ENCODE peak calls at places on chromosomes 11 and 22, in eight cellular contexts. L is endodermal cell; D is Panc1; A is IMR-90; H is heart right ventricle; G is keratinocyte; T is CD8-positive, alpha-beta T cell; S is breast epithelium. N is an unnamed sample.

GRCh38 chr11:27209562-27210005 is 153.4 kb downstream of the CCDC34 start:
- DNase-seq in L (peak; percentile 56), D (peak; percentile 69), A (peak; percentile 93), H (peak; percentile 41), G (peak; percentile 90), T (no peak), S (no peak), N (no peak)

GRCh38 chr22:46111645-46112306 is 38.5 kb upstream of the PPARA start:
- DNase-seq in L (peak; percentile 73), D (no peak), A (no peak), H (peak; percentile 66), G (no peak), T (no peak), S (no peak), N (no peak)

GRCh38 chr22:35476341-35476740 is 64.3 kb upstream of the RASD2 start:
- DNase-seq in L (no peak), D (no peak), A (no peak), H (no peak), G (no peak), T (no peak), S (no peak), N (no peak)

GRCh38 chr11:76783294-76783900 is at the start of gene TSKU:
- DNase-seq in L (no peak), D (no peak), A (no peak), H (no peak), G (no peak), T (no peak), S (no peak), N (no peak)

GRCh38 chr22:46934746-46935491 is 172.5 kb downstream of the TBC1D22A start:
- DNase-seq in L (peak; percentile 50), D (peak; percentile 51), A (peak; percentile 98), H (no peak), G (peak; percentile 60), T (no peak), S (no peak), N (no peak)

GRCh38 chr22:40603088-40603605 is 33.4 kb downstream of the MRTFA start:
- DNase-seq in L (no peak), D (no peak), A (peak; percentile 78), H (no peak), G (no peak), T (no peak), S (no peak), N (no peak)

GRCh38 chr11:89491141-89491690 is at the start of gene NOX4:
- DNase-seq in L (peak; percentile 88), D (no peak), A (peak; percentile 48), H (peak; percentile 56), G (no peak), T (no peak), S (no peak), N (no peak)

GRCh38 chr22:35661377-35661937 is 13.2 kb downstream of the APOL6 start:
- DNase-seq in L (no peak), D (no peak), A (peak; percentile 85), H (no peak), G (no peak), T (no peak), S (no peak), N (no peak)

GRCh38 chr11:107747622-107748021 is 35.8 kb upstream of the SLN start:
- DNase-seq in L (no peak), D (no peak), A (no peak), H (no peak), G (no peak), T (no peak), S (no peak), N (no peak)

GRCh38 chr11:12556788-12557384 is 117.3 kb upstream of the TEAD1 start:
- DNase-seq in L (peak; percentile 88), D (no peak), A (peak; percentile 96), H (peak; percentile 65), G (no peak), T (no peak), S (peak; percentile 65), N (no peak)

GRCh38 chr11:104609297-104609696 is 289.0 kb downstream of the CASP12 start:
- DNase-seq in L (peak; percentile 68), D (no peak), A (peak; percentile 75), H (no peak), G (no peak), T (peak; percentile 16), S (no peak), N (no peak)

GRCh38 chr11:132804258-132804657 is 728.0 kb downstream of the OPCML start:
- DNase-seq in L (no peak), D (no peak), A (no peak), H (no peak), G (no peak), T (no peak), S (no peak), N (no peak)

GRCh38 chr11:70304208-70304603 is 33.7 kb downstream of the PPFIA1 start:
- DNase-seq in L (no peak), D (no peak), A (no peak), H (no peak), G (no peak), T (no peak), S (no peak), N (no peak)

GRCh38 chr11:117143390-117143789 is 697 bp upstream of the PAFAH1B2 start:
- DNase-seq in L (peak; percentile 59), D (peak; percentile 35), A (peak; percentile 59), H (peak; percentile 30), G (no peak), T (no peak), S (no peak), N (no peak)

GRCh38 chr11:86978756-86979608 is 23.8 kb upstream of the FZD4 start:
- DNase-seq in L (no peak), D (no peak), A (peak; percentile 65), H (no peak), G (no peak), T (no peak), S (no peak), N (no peak)

DNA sequence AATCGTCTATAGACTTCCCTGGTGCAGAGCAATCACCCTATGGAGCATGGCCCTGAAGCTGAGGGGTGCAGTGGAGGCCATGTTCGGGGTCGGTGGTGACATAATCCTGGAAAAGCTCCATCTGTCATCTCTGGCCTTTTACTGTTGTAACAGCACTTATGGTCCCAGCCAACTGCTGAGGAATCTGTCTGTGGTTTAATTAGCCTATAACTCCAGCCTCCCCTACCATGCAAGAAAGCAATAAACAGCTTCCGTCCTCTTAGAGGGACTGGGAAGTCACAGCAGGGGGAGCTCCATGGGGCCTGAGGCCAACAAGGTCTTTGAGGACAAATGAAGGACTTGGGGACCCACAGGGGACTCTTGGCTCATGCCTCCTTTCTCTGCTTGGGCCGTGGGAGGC is 159.1 kb upstream of the NECTIN1 start:
- DNase-seq in L (no peak), D (no peak), A (no peak), H (no peak), G (no peak), T (no peak), S (no peak), N (no peak)
- TF ChIP-seq CTCF in L (no peak), D (no peak), A (no peak), H (no peak), G (no peak), T (no peak), S (no peak), N (no peak)

GRCh38 chr11:10692716-10693115 is 839 bp downstream of the IRAG1 start:
- DNase-seq in L (no peak), D (no peak), A (no peak), H (no peak), G (no peak), T (no peak), S (no peak), N (no peak)
- H3K4me3 ChIP-seq in L (no peak overlapping the region), D (no peak overlapping the region), A (peak overlapping the region; percentile 61), H (peak overlapping the region; percentile 40), G (no peak overlapping the region), T (no peak overlapping the region), S (peak overlapping the region; percentile 54), N (peak overlapping the region; percentile 23)

GRCh38 chr11:3359092-3359824 is 19.7 kb downstream of the ZNF195 start:
- DNase-seq in L (no peak), D (no peak), A (no peak), H (no peak), G (no peak), T (no peak), S (no peak), N (no peak)

GRCh38 chr11:3357994-3358676 is 20.8 kb downstream of the ZNF195 start:
- DNase-seq in L (no peak), D (no peak), A (no peak), H (no peak), G (no peak), T (no peak), S (no peak), N (no peak)

GRCh38 chr11:3356858-3357257 is 22.1 kb downstream of the ZNF195 start:
- DNase-seq in L (no peak), D (no peak), A (no peak), H (no peak), G (no peak), T (no peak), S (no peak), N (no peak)

GRCh38 chr11:3353066-3353465 is 25.9 kb downstream of the ZNF195 start:
- DNase-seq in L (no peak), D (no peak), A (no peak), H (no peak), G (no peak), T (no peak), S (no peak), N (no peak)

DNA sequence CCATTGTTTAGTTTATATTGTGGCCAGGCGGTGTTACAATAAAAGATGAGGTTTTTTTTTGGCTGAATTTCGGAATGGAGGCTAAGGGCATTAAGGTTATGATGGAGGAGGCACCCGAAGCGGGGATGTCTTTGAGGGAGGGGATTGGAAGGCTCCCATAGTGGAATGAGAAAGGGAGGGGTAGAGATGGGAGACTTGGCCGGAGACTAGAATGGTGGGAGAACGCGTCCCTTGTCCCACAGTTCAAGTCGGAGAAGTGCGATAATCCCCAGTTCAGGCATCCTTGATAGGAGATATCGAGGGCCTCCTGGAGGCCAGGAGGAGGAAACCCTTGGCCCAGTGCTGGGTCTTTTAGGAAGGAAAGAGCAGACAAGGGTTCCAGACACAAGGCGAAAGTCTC is 21.6 kb downstream of the ZNF195 start:
- DNase-seq in L (no peak), D (no peak), A (no peak), H (no peak), G (no peak), T (no peak), S (no peak), N (no peak)
- H3K9me3 ChIP-seq in L (peaks cover 68% of the 10 kb centered on the region), D (peaks cover 52% of the 10 kb centered on the region), A (peaks cover 80% of the 10 kb centered on the region), H (peaks cover 87% of the 10 kb centered on the region), G (peaks cover 56% of the 10 kb centered on the region), T (peaks cover 56% of the 10 kb centered on the region), S (peaks cover 57% of the 10 kb centered on the region), N (peaks cover 95% of the 10 kb centered on the region)

GRCh38 chr11:57248780-57249383 is 11.8 kb upstream of the APLNR start:
- DNase-seq in L (peak; percentile 95), D (peak; percentile 33), A (peak; percentile 67), H (peak; percentile 69), G (no peak), T (no peak), S (no peak), N (no peak)
- TF ChIP-seq CTCF in L (peak; percentile 85), D (no peak), A (peak; percentile 82), H (peak; percentile 60), G (peak; percentile 70), T (no peak), S (no peak), N (peak; percentile 56)